ENCODE peak calls at places on chromosomes 3 and 15, in six cellular contexts. W is endothelial cell of umbilical vein; Z is SK-N-SH; T is breast epithelium; S is CD8-positive, alpha-beta memory T cell; C is gastrocnemius medialis. A is an unnamed sample.

GRCh38 chr3:54954516-54954915 is 26.7 kb upstream of the LRTM1 start:
- DNase-seq in W (no peak), Z (no peak), T (no peak), S (no peak), C (no peak), A (no peak)

GRCh38 chr3:121796970-121797369 is 37.9 kb downstream of the IQCB1 start:
- DNase-seq in W (no peak), Z (no peak), T (no peak), S (no peak), C (no peak), A (no peak)

GRCh38 chr3:28348286-28348636 is 260 bp upstream of the ZCWPW2 start:
- DNase-seq in W (no peak), Z (no peak), T (no peak), S (peak; percentile 95), C (peak; percentile 90), A (no peak)

GRCh38 chr3:100850721-100851120 is 141.4 kb downstream of the TFG start:
- DNase-seq in W (no peak), Z (no peak), T (no peak), S (no peak), C (no peak), A (no peak)

GRCh38 chr3:71022552-71023335 is 560.8 kb downstream of the FOXP1 start:
- DNase-seq in W (peak; percentile 52), Z (no peak), T (no peak), S (no peak), C (no peak), A (no peak)

GRCh38 chr15:67747949-67748348 is 77.4 kb upstream of the SKOR1 start:
- DNase-seq in W (no peak), Z (no peak), T (no peak), S (no peak), C (no peak), A (no peak)

GRCh38 chr15:62895139-62895866 is 147.2 kb upstream of the TPM1 start:
- DNase-seq in W (peak; percentile 95), Z (no peak), T (no peak), S (no peak), C (no peak), A (no peak)

GRCh38 chr3:102577390-102577789 is 142.6 kb downstream of the ZPLD1 start:
- DNase-seq in W (no peak), Z (no peak), T (no peak), S (no peak), C (no peak), A (no peak)

GRCh38 chr3:53815067-53815466 is 31.2 kb downstream of the CHDH start:
- DNase-seq in W (no peak), Z (no peak), T (no peak), S (no peak), C (no peak), A (no peak)

GRCh38 chr3:10193692-10194327 is 29.1 kb downstream of the IRAK2 start:
- DNase-seq in W (no peak), Z (no peak), T (no peak), S (no peak), C (peak; percentile 27), A (no peak)

GRCh38 chr15:55197362-55197705 is 593 bp upstream of the RSL24D1 start:
- DNase-seq in W (no peak), Z (no peak), T (no peak), S (peak; percentile 46), C (no peak), A (no peak)

GRCh38 chr3:2898591-2899353 is 211.4 kb downstream of the IL5RA start:
- DNase-seq in W (no peak), Z (no peak), T (no peak), S (no peak), C (no peak), A (no peak)

GRCh38 chr3:127418560-127419099 is 130.8 kb upstream of the PRR20G start:
- DNase-seq in W (no peak), Z (no peak), T (no peak), S (no peak), C (no peak), A (no peak)

GRCh38 chr3:158701666-158702065 is 29.2 kb upstream of the LXN start:
- DNase-seq in W (peak; percentile 63), Z (no peak), T (no peak), S (no peak), C (no peak), A (no peak)

GRCh38 chr3:23668430-23668904 is 137.3 kb upstream of the UBE2E1 start:
- DNase-seq in W (peak; percentile 73), Z (no peak), T (no peak), S (no peak), C (no peak), A (no peak)

GRCh38 chr3:7074217-7074616 is 213.3 kb downstream of the GRM7 start:
- DNase-seq in W (no peak), Z (no peak), T (no peak), S (no peak), C (no peak), A (no peak)

GRCh38 chr3:45435961-45436360 is 47.6 kb downstream of the LARS2 start:
- DNase-seq in W (peak; percentile 92), Z (no peak), T (no peak), S (no peak), C (no peak), A (no peak)

GRCh38 chr3:10553586-10554235 is 48.3 kb upstream of the ATP2B2 start:
- DNase-seq in W (no peak), Z (no peak), T (peak; percentile 61), S (no peak), C (no peak), A (no peak)

GRCh38 chr15:88790486-88790885 is 12.8 kb upstream of the ACAN start:
- DNase-seq in W (no peak), Z (no peak), T (no peak), S (no peak), C (no peak), A (no peak)

GRCh38 chr3:74648102-74648501 is 33.6 kb upstream of the CNTN3 start:
- DNase-seq in W (no peak), Z (peak; percentile 54), T (no peak), S (no peak), C (no peak), A (no peak)

GRCh38 chr15:78298983-78299301 is 467 bp downstream of the SKIC8 start:
- DNase-seq in W (no peak), Z (no peak), T (no peak), S (no peak), C (no peak), A (no peak)

GRCh38 chr15:84715442-84716035 is 400 bp downstream of the SEC11A start:
- DNase-seq in W (peak; percentile 58), Z (peak; percentile 27), T (no peak), S (peak; percentile 53), C (peak; percentile 23), A (no peak)

GRCh38 chr3:119609301-119609700 is 11.6 kb downstream of the PLA1A start:
- DNase-seq in W (no peak), Z (no peak), T (no peak), S (no peak), C (no peak), A (no peak)

GRCh38 chr3:129277829-129278271 is 820 bp upstream of the HMCES start:
- DNase-seq in W (peak; percentile 12), Z (peak; percentile 47), T (no peak), S (no peak), C (no peak), A (no peak)

GRCh38 chr15:61480295-61480694 is 251.2 kb upstream of the RORA start:
- DNase-seq in W (no peak), Z (no peak), T (no peak), S (no peak), C (no peak), A (no peak)

GRCh38 chr3:177358085-177358967 is 161.0 kb upstream of the TBL1XR1 start:
- DNase-seq in W (peak; percentile 91), Z (peak; percentile 54), T (peak; percentile 67), S (peak; percentile 81), C (peak; percentile 88), A (no peak)

GRCh38 chr15:96421211-96421610 is 90.7 kb downstream of the NR2F2 start:
- DNase-seq in W (no peak), Z (no peak), T (no peak), S (no peak), C (no peak), A (no peak)
- H3K27me3 ChIP-seq in W (peaks cover 5% of the 10 kb centered on the region), Z (peaks cover 22% of the 10 kb centered on the region), T (no peaks in the 10 kb centered on the region), S (peaks cover 6% of the 10 kb centered on the region), C (peaks cover 54% of the 10 kb centered on the region), A (no peaks in the 10 kb centered on the region)

DNA sequence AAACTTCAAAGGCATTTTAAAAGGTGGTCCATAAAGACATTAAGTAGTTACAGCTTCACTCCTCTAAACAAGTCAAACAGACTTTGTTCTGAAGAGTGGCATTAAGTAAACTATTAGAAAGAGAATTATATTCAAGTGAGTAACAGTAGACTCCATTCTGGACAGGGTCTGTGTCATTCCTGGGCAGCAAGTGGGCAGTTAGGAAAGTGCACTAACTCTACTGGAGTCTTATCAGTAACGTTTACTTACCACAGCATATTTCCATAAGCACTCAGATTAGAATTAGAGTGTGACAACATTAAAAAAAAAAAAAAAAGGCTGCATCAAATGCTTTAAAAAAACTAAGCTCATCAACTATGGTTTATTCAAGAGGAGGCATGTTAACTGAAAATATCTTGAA is 10.6 kb downstream of the UBR1 start:
- DNase-seq in W (no peak), Z (no peak), T (no peak), S (no peak), C (no peak), A (no peak)
- H3K36me3 ChIP-seq in W (no peaks in the 10 kb centered on the region), Z (peaks cover 8% of the 10 kb centered on the region), T (no peaks in the 10 kb centered on the region), S (no peaks in the 10 kb centered on the region), C (no peaks in the 10 kb centered on the region), A (no peaks in the 10 kb centered on the region)

GRCh38 chr15:74958908-74959642 is 2.5 kb upstream of the RPP25 start:
- DNase-seq in W (no peak), Z (no peak), T (no peak), S (no peak), C (no peak), A (no peak)

GRCh38 chr15:74956648-74957300 is at the start of gene RPP25:
- DNase-seq in W (peak; percentile 76), Z (peak; percentile 92), T (peak; percentile 57), S (peak; percentile 71), C (peak; percentile 53), A (peak; percentile 52)

GRCh38 chr15:74957301-74958035 is 896 bp upstream of the RPP25 start:
- DNase-seq in W (no peak), Z (no peak), T (no peak), S (no peak), C (peak; percentile 18), A (no peak)

GRCh38 chr15:74959643-74959939 is 3.0 kb upstream of the RPP25 start:
- DNase-seq in W (no peak), Z (no peak), T (no peak), S (no peak), C (no peak), A (no peak)

DNA sequence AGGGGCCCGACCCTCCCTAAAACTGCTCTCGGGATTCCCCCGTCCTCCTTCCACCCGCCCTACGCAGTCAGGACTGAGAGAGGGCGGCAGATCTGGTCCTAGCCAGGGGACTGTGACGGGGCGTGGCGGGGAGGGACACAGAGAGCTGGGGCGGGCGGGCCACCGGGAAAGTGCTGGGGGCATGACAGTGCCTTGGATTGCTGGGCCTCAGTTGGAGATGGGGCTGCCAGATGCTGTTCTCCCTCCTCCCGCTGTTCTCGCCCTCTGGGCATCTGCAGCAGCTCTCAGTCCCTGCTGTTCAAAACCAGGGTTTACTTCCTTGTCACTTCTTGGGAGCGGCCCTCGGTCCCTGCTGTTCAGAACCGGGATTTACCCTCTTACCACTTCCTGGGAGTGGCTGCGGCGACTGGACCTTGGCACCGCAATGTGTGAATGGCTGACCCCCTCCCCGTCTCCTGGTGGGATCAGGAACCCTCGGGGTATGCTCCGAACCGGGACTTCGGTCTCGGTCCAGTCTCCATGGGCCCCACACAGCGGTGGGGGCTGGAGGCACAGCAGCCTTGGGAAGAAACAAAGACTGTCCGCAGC is 1.8 kb upstream of the RPP25 start:
- DNase-seq in W (no peak), Z (peak; percentile 62), T (peak; percentile 64), S (no peak), C (peak; percentile 30), A (no peak)
- H3K27me3 ChIP-seq in W (no peaks in the 10 kb centered on the region), Z (no peaks in the 10 kb centered on the region), T (no peaks in the 10 kb centered on the region), S (peaks cover 33% of the 10 kb centered on the region), C (peaks cover 50% of the 10 kb centered on the region), A (peaks cover 9% of the 10 kb centered on the region)

GRCh38 chr3:196477678-196478077 is 25.9 kb downstream of the RNF168 start:
- DNase-seq in W (no peak), Z (no peak), T (no peak), S (no peak), C (no peak), A (no peak)
- H3K36me3 ChIP-seq in W (peaks cover 11% of the 10 kb centered on the region), Z (peaks cover 38% of the 10 kb centered on the region), T (peaks cover 7% of the 10 kb centered on the region), S (peaks cover 27% of the 10 kb centered on the region), C (peaks cover 82% of the 10 kb centered on the region), A (peaks cover 59% of the 10 kb centered on the region)